ENCODE peak calls at places on chromosomes 7 and 10, in five cellular contexts. X, W, P, A and D are unnamed samples.

GRCh38 chr10:34737772-34738169 is 77.3 kb downstream of the PARD3 start:
- DNase-seq in W (no peak), P (peak), A (no peak), X (no peak), D (no peak)

GRCh38 chr10:14019983-14020668 is 310.6 kb downstream of the FRMD4A start:
- DNase-seq in P (no peak), A (no peak), W (no peak), X (no peak), D (no peak)

GRCh38 chr10:75405201-75406143 is 3.9 kb upstream of the ZNF503 start:
- DNase-seq in P (peak), W (peak), X (no peak), A (no peak), D (no peak)

GRCh38 chr7:118041336-118041878 is 142.6 kb upstream of the LSM8 start:
- DNase-seq in A (no peak), X (no peak), W (no peak), P (no peak), D (no peak)

GRCh38 chr7:143882611-143883078 is 19.3 kb downstream of the TCAF1 start:
- DNase-seq in X (no peak), A (no peak), W (peak), P (peak), D (no peak)

GRCh38 chr7:54987772-54988171 is 31.0 kb upstream of the EGFR start:
- DNase-seq in W (peak), A (peak), P (no peak), X (no peak), D (no peak)

GRCh38 chr10:472241-472910 is 217.1 kb downstream of the DIP2C start:
- DNase-seq in A (no peak), X (no peak), W (no peak), P (no peak), D (no peak)

GRCh38 chr7:149850716-149851115 is 12.5 kb downstream of the ZNF862 start:
- DNase-seq in W (no peak), P (no peak), X (no peak), A (no peak), D (no peak)

GRCh38 chr10:114876602-114877300 is 55.2 kb downstream of the FHIP2A start:
- DNase-seq in W (peak), P (peak), X (peak), A (peak), D (peak)

GRCh38 chr10:92970301-92971070 is 90.1 kb upstream of the CYP26C1 start:
- DNase-seq in P (no peak), W (no peak), X (no peak), A (no peak), D (no peak)

GRCh38 chr7:38224392-38224791 is 46.3 kb downstream of the STARD3NL start:
- DNase-seq in W (no peak), A (no peak), P (no peak), X (no peak), D (no peak)

GRCh38 chr10:132482090-132482489 is 55.5 kb upstream of the INPP5A start:
- DNase-seq in W (peak), P (no peak), A (no peak), X (no peak), D (no peak)

GRCh38 chr7:74371381-74372059 is 82.2 kb upstream of the GTF2IRD1 start:
- DNase-seq in A (no peak), P (peak), W (no peak), X (no peak), D (peak)

GRCh38 chr7:113197274-113197673 is 78.9 kb upstream of the SMIM30 start:
- DNase-seq in A (no peak), W (no peak), X (no peak), P (no peak), D (no peak)

GRCh38 chr7:79610301-79610700 is 156.8 kb upstream of the MAGI2 start:
- DNase-seq in W (no peak), X (no peak), A (no peak), P (no peak), D (no peak)

GRCh38 chr10:61410353-61410752 is 42.8 kb downstream of the TMEM26 start:
- DNase-seq in X (no peak), W (no peak), A (no peak), P (peak), D (peak)

GRCh38 chr7:49850921-49851613 is 77.6 kb downstream of the VWC2 start:
- DNase-seq in A (no peak), P (peak), W (no peak), X (no peak), D (no peak)

GRCh38 chr7:66682350-66683093 is 53.8 kb downstream of the KCTD7 start:
- DNase-seq in P (peak), A (no peak), W (no peak), X (no peak), D (peak)

GRCh38 chr10:74502963-74503608 is 323.3 kb upstream of the KAT6B start:
- DNase-seq in P (no peak), W (peak), A (no peak), X (peak), D (no peak)

GRCh38 chr10:60203993-60204618 is 185.6 kb downstream of the ANK3 start:
- DNase-seq in A (peak), X (no peak), P (peak), W (peak), D (peak)

GRCh38 chr10:98404571-98405396 is 10.2 kb downstream of the PYROXD2 start:
- DNase-seq in A (peak), W (no peak), P (no peak), X (no peak), D (no peak)

GRCh38 chr7:94289071-94289470 is 105.6 kb upstream of the COL1A2 start:
- DNase-seq in A (peak), X (no peak), W (peak), P (peak), D (peak)

GRCh38 chr7:40673285-40673684 is 538.5 kb downstream of the SUGCT start:
- DNase-seq in P (no peak), A (no peak), W (no peak), X (no peak), D (no peak)

GRCh38 chr10:48463318-48464003 is 141.4 kb downstream of the ARHGAP22 start:
- DNase-seq in X (no peak), A (no peak), P (no peak), W (no peak), D (peak)

GRCh38 chr7:21902240-21902639 is 43.5 kb downstream of the CDCA7L start:
- DNase-seq in A (peak), P (no peak), W (no peak), X (no peak), D (no peak)

GRCh38 chr7:27173412-27174076 is 576 bp downstream of the HOXA10 start:
- DNase-seq in X (no peak), A (no peak), W (no peak), P (peak), D (no peak)

GRCh38 chr7:41125343-41125742 is 577.5 kb downstream of the INHBA start:
- DNase-seq in A (no peak), P (no peak), W (no peak), X (no peak), D (no peak)

GRCh38 chr10:96996275-96996980 is 164.3 kb downstream of the LCOR start:
- DNase-seq in W (no peak), P (no peak), X (no peak), A (no peak), D (no peak)

GRCh38 chr10:69065406-69066361 is 22.2 kb upstream of the SRGN start:
- DNase-seq in W (no peak), A (peak), X (no peak), P (no peak), D (no peak)

GRCh38 chr10:91462423-91462822 is 52.3 kb downstream of the HECTD2 start:
- DNase-seq in P (no peak), W (no peak), X (no peak), A (no peak), D (no peak)
- TF ChIP-seq JUNB in P (no peak), W (no peak), X (no peak), A (no peak), D (no peak)

GRCh38 chr10:112654794-112655193 is 207.8 kb downstream of the VTI1A start:
- DNase-seq in W (no peak), P (no peak), X (no peak), A (no peak), D (no peak)

GRCh38 chr10:112655722-112656121 is 208.7 kb downstream of the VTI1A start:
- DNase-seq in X (no peak), A (no peak), P (no peak), W (peak), D (no peak)

GRCh38 chr10:112650588-112651030 is 203.6 kb downstream of the VTI1A start:
- DNase-seq in X (no peak), W (no peak), P (no peak), A (no peak), D (no peak)

GRCh38 chr10:112653215-112653614 is 206.2 kb downstream of the VTI1A start:
- DNase-seq in X (no peak), A (no peak), P (no peak), W (peak), D (no peak)

GRCh38 chr10:112653851-112654250 is 206.8 kb downstream of the VTI1A start:
- DNase-seq in A (no peak), P (no peak), W (no peak), X (no peak), D (no peak)
- TF ChIP-seq JUNB in A (no peak), P (no peak), W (no peak), X (no peak), D (no peak)

DNA sequence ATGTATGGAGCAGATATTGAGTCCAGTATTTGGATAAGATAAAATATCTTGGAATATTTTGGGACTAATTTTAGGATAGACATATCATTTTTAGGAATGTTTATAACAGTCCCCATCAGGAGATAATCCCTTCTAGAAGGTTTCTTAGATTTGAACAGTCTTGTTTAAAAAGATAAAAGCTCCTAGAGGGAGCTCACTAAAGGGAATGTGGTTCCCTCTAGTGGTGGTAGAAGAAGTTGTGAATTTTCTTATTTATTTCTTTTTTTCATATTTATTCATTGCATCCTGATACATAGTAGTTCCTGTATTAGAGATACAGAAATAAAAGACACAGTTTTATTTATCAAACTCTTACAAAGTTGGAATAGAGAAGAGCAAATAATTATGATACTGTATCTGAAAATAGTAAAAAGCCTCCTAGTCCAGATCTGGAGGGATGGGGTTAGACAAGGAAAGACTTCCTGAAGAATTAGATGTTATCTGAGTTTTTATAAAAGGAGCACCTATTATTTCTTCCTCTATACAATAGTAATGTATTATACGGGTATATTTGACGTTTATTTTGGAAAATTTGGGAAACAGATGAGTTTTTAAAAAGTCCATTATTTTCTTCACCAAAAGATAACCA is 24.5 kb upstream of the KLF14 start:
- DNase-seq in W (peak), A (peak), X (no peak), P (peak), D (peak)
- TF ChIP-seq JUNB in W (no peak), A (no peak), X (no peak), P (no peak), D (no peak)

GRCh38 chr10:107540981-107541380 is 376.5 kb upstream of the SORCS1 start:
- DNase-seq in P (no peak), W (no peak), X (no peak), A (no peak), D (no peak)
- TF ChIP-seq JUNB in P (no peak), W (no peak), X (no peak), A (no peak), D (no peak)

GRCh38 chr7:128948312-128948973 is 10.7 kb downstream of the IRF5 start:
- DNase-seq in A (no peak), P (no peak), X (no peak), W (no peak), D (no peak)
- TF ChIP-seq JUNB in A (no peak), P (no peak), X (no peak), W (no peak), D (no peak)

DNA sequence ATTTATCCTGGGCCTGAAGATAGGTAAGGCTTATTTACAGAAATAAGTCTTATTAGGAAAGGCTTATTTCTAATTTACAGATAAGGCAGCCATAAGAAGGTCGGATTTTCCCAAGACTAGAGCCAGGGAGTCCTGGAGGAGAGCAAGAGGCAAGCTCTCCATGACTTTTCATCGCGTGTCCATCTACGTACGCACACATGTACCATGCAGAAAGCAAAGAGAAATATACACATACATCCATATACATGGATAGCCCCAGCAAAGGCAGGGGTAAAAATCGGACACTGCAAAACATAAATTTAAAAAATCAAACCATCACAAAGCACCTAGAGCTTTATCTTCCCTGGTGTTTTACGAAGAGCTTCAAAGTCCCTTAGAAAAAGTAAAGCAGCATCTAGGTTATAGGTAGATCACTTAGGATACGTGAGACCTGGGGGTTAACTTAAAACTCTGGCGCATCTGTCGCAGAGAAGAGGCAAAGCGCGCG is 25.8 kb upstream of the ZRANB1 start:
- DNase-seq in W (no peak), X (no peak), A (peak), P (peak), D (no peak)
- TF ChIP-seq JUNB in W (no peak), X (no peak), A (no peak), P (no peak), D (no peak)

DNA sequence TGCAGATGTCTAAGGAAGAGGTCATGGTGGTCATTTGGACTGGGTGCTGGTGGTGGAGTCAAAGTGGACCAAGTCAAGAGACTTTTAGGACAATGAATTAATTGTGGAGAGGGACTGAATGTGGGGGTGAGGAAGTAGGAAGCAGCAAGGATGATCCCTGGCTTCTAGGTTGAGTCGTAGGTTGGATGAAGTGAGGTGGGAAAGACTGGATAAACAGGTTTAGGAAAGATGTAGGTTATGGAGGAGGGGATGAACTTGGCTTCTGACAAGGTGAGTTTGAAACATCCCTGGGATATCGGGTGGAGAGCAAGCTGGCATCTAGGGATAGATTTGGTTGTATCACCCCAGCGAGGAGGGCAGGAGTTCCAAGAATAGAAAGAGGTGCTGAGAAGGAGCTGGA is 7.6 kb downstream of the SEMA4G start:
- DNase-seq in P (no peak), W (no peak), X (no peak), A (no peak), D (no peak)
- TF ChIP-seq JUNB in P (no peak), W (no peak), X (no peak), A (no peak), D (no peak)

DNA sequence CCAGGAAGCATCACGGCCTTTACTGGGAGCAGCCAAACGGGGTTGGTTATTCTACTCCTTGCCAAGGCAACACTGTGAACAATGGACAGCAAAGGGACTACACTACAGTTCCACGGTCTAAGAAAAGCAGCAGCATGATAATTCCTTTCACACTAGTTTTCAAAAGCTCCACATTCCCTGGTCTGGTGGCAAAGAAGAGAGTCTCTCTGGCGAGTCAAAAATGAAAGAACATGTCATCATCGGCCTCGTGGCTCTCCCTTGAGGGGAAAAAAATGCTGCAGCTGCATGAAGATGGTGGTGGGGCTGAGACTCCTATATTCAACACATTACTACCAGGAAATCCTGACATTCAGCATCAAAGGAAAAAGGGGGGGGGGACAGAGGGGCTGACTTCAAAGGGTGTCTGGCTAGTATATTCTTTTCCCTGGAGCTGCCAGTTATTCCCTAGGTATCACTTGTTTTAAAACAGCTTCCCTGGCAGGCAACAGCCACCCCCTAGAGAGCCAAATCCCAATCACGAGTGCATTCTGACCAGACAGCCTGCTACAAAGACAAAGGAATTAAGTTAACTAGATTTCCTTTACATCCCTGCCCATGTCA is 49.1 kb downstream of the SLC37A3 start:
- DNase-seq in P (no peak), A (no peak), W (no peak), X (no peak), D (no peak)
- TF ChIP-seq JUNB in P (no peak), A (no peak), W (no peak), X (no peak), D (no peak)

DNA sequence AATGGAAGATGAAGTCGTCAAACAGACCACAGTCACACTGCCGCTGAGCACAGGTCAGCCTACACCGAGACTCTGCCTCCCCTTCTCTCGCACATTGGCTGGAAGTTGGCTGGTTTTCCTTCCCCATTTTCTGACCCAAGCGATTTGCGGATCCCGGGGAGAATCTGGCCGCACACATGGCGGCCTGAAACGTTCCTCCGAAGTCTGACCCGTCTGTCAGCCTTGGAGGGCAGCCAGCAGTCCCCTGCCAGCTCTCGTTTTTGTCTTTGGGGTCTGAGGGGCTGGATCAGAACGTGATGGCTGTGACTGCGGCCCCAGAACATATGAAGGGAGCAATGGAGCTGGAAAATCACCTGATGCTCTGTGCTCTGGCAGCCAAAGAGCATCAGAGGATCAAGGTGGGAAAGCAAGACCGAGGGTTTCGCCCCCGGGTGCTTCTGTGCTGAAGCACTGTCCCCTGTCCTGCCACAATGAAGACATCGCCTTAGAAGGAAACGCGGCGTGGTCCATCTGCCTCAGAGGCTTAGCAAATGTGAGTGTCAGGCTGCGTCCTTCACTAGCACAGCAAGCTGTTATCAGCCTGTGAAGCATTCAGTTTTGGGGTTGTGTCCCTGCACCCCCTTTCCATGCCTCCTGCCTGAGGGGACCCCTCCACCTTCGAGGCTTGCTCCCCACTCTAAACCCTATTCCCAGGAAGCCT is 119.3 kb upstream of the SHH start:
- DNase-seq in A (no peak), W (no peak), X (no peak), P (no peak), D (no peak)
- TF ChIP-seq JUNB in A (no peak), W (no peak), X (no peak), P (no peak), D (no peak)